ENCODE peak calls at places on chromosomes 6 and 20, in ten cellular contexts. D is ovary, A is AG04450, K is heart left ventricle, X is psoas muscle, G is dorsolateral prefrontal cortex, Z is MM.1S, R is left ventricle myocardium inferior, H is tibial artery, E is GM12878. O is an unnamed sample.

GRCh38 chr6:26065952-26066380 is 21.3 kb upstream of the HFE start:
- DNase-seq in X (peak; percentile 45), A (peak; percentile 62), H (peak; percentile 64), D (peak; percentile 38), E (peak; percentile 73), R (no peak), Z (peak; percentile 89), K (peak; percentile 57), G (no peak), O (no peak)

GRCh38 chr6:167403427-167403826 is 78.5 kb downstream of the TTLL2 start:
- DNase-seq in X (no peak), D (no peak), R (no peak), A (no peak), G (no peak), K (no peak), Z (no peak), E (no peak), H (no peak), O (peak; percentile 21)

GRCh38 chr20:1173698-1174097 is 11.1 kb downstream of the TMEM74B start:
- DNase-seq in A (no peak), D (no peak), R (no peak), H (no peak), E (no peak), G (no peak), K (no peak), X (no peak), Z (no peak), O (no peak)

GRCh38 chr20:2652724-2653510 is 485 bp downstream of the NOP56 start:
- DNase-seq in E (no peak), G (no peak), A (no peak), R (peak; percentile 34), K (no peak), H (peak; percentile 40), X (peak; percentile 51), Z (peak; percentile 36), D (no peak), O (no peak)

GRCh38 chr6:61886608-61887259 is 399.3 kb downstream of the KHDRBS2 start:
- DNase-seq in G (no peak), A (no peak), R (no peak), K (no peak), D (no peak), H (no peak), Z (peak; percentile 56), E (no peak), X (no peak), O (no peak)

GRCh38 chr6:134589512-134589911 is 271.6 kb upstream of the SGK1 start:
- DNase-seq in R (no peak), D (no peak), Z (no peak), E (no peak), K (no peak), H (no peak), A (peak; percentile 98), X (no peak), G (no peak), O (no peak)

GRCh38 chr6:75581231-75581630 is 20.4 kb upstream of the SENP6 start:
- DNase-seq in K (no peak), Z (no peak), A (no peak), E (no peak), H (no peak), X (no peak), R (no peak), G (no peak), D (no peak), O (no peak)

GRCh38 chr6:168884050-168884645 is 369.5 kb downstream of the THBS2 start:
- DNase-seq in X (no peak), D (no peak), K (no peak), E (no peak), Z (no peak), R (no peak), G (no peak), H (no peak), A (no peak), O (no peak)

GRCh38 chr20:1657556-1658334 is at the start of gene SIRPG:
- DNase-seq in G (no peak), R (no peak), X (no peak), H (no peak), E (no peak), A (no peak), D (no peak), Z (no peak), K (no peak), O (no peak)

GRCh38 chr6:158316022-158316421 is 3.8 kb downstream of the TULP4 start:
- DNase-seq in K (no peak), D (no peak), R (no peak), H (no peak), E (no peak), Z (no peak), A (no peak), X (no peak), G (no peak), O (no peak)

DNA sequence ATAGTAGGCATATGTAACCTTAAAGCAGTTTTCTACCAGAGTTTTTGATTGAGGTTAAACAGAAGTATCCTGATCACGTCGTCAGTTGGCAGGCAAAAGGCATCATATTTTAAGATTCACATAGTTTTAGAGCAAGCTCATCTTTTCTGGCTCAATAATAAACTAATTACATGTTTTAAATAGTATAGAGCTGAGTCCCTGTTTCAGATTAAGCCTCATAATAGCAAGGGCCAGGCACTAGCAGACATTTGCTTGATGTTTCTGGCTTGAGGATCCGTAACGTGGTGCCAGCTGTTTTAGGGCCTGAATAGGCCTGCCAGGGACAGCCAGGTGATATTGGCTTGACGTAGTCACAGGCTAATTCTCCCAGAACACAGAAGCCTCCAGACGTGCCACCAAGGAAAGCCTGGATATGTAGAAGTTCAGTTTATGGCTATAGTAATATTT is 91.1 kb downstream of the FOXO3 start:
- DNase-seq in R (peak; percentile 36), X (peak; percentile 51), G (no peak), H (peak; percentile 65), A (peak; percentile 67), Z (no peak), K (peak; percentile 35), E (no peak), D (no peak), O (peak; percentile 91)
- H3K27ac ChIP-seq in R (peak overlapping the region; percentile 94), X (peak overlapping the region; percentile 84), G (peak overlapping the region; percentile 18), H (peak overlapping the region; percentile 85), A (peak overlapping the region; percentile 90), Z (peak overlapping the region; percentile 93), K (peak overlapping the region; percentile 87), E (no peak overlapping the region), D (peak overlapping the region; percentile 57), O (peak overlapping the region; percentile 92)

DNA sequence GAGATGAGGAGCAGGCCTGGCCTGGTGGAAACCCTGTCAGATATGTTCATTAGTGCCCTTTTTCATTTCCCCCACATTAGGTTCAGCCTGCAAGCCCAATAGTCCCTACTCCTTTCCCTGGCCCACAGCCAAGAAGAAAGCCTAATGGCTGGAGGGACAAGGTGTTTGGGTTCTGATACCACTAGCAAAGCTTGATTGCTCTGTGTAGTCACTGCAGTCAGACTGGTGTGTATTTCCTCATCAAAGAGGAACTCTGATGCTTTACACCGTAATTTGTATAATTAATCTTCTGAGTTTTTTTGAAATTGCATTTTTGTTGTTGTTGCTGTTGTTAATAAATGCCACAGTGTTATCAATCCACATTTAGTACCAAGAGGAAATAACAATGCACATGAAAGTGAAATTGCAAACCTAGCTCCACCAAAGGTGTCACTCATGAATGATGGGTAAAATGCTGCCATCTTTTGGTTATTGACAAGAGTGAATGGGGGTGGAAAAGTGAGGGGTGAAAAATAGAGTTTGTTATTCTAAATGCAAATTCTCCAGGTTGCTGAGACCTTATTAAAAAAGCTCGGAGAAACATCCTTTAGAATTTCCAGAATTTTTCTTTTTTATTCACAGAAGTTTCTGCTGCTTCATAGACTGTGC is 320.2 kb upstream of the POU3F2 start:
- DNase-seq in Z (peak; percentile 65), K (no peak), D (no peak), R (no peak), H (no peak), X (no peak), A (no peak), E (no peak), G (no peak), O (no peak)
- TF ChIP-seq CTCF in Z (peak; percentile 60), K (no peak), D (no peak), R (no peak), H (no peak), X (no peak), A (no peak), E (no peak), G (peak; percentile 31), O (no peak)

DNA sequence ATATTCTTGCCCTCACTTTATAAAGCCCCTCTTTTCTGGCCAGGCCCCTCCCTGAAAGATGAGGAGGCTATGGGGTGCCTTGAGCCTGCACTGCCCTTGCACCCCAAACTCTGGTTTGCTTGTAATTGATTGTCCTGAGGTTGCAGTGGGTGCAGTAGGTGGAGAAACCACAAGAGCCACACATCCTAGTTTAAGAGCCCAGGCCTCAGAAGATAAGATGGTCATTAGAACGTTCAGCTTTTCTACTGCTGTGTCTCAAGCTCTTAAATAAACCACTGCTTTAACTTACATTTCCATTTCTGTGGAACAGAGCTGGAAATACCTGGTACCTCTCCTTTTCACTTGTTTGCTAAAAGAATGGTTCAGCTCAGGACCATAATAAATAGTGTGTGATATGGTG is 9.0 kb downstream of the MRAP2 start:
- DNase-seq in A (no peak), K (no peak), H (no peak), R (no peak), E (no peak), Z (no peak), D (no peak), X (no peak), G (no peak), O (no peak)
- H3K27ac ChIP-seq in A (no peak overlapping the region), K (no peak overlapping the region), H (peak overlapping the region; percentile 33), R (no peak overlapping the region), E (no peak overlapping the region), Z (no peak overlapping the region), D (no peak overlapping the region), X (no peak overlapping the region), G (no peak overlapping the region), O (no peak overlapping the region)

GRCh38 chr6:164167873-164168405 is 753.4 kb downstream of the QKI start:
- DNase-seq in G (no peak), A (no peak), D (no peak), K (no peak), E (no peak), H (no peak), R (peak; percentile 25), X (no peak), Z (no peak), O (no peak)

GRCh38 chr6:164168595-164168994 is 754.1 kb downstream of the QKI start:
- DNase-seq in Z (no peak), H (no peak), K (no peak), A (no peak), X (no peak), R (no peak), E (no peak), D (no peak), G (no peak), O (no peak)

GRCh38 chr6:164164921-164165320 is 750.4 kb downstream of the QKI start:
- DNase-seq in A (no peak), K (no peak), X (no peak), D (no peak), R (no peak), G (no peak), E (no peak), H (no peak), Z (no peak), O (no peak)

GRCh38 chr6:164166515-164166914 is 752.0 kb downstream of the QKI start:
- DNase-seq in R (no peak), A (no peak), X (no peak), E (no peak), G (no peak), D (no peak), H (no peak), K (no peak), Z (no peak), O (no peak)

GRCh38 chr6:164166996-164167395 is 752.5 kb downstream of the QKI start:
- DNase-seq in A (no peak), Z (no peak), X (no peak), E (no peak), K (no peak), D (no peak), G (no peak), H (no peak), R (no peak), O (no peak)
- TF ChIP-seq CTCF in A (no peak), Z (no peak), X (no peak), E (no peak), K (no peak), D (no peak), G (no peak), H (no peak), R (no peak), O (no peak)